ENCODE peak calls at places on chromosomes 6 and 20, in five cellular contexts. Q is HepG2, S is K562, A is A549, O is GM12878. N is an unnamed sample.

GRCh38 chr20:36113566-36114247 is 40.8 kb upstream of the EPB41L1 start:
- DNase-seq in O (peak; percentile 28), A (no peak), S (no peak), Q (no peak), N (no peak)

GRCh38 chr20:40860487-40860902 is 168.1 kb upstream of the TOP1 start:
- DNase-seq in O (no peak), S (no peak), Q (no peak), A (no peak), N (no peak)

GRCh38 chr20:24673678-24674570 is 204.5 kb downstream of the SYNDIG1 start:
- DNase-seq in S (no peak), A (no peak), Q (no peak), O (no peak), N (no peak)

GRCh38 chr6:71446084-71446869 is 157.7 kb downstream of the OGFRL1 start:
- DNase-seq in Q (no peak), O (peak; percentile 26), S (no peak), A (no peak), N (no peak)

GRCh38 chr20:44038681-44039123 is 124.0 kb downstream of the TOX2 start:
- DNase-seq in S (no peak), O (no peak), A (no peak), Q (no peak), N (no peak)

GRCh38 chr6:12288844-12289654 is 1.1 kb upstream of the EDN1 start:
- DNase-seq in A (peak; percentile 61), S (peak; percentile 73), O (peak; percentile 62), Q (peak; percentile 18), N (peak; percentile 73)

GRCh38 chr6:140001851-140002301 is 627.4 kb upstream of the CITED2 start:
- DNase-seq in Q (no peak), O (no peak), A (no peak), S (no peak), N (no peak)

GRCh38 chr6:125981566-125982185 is 4.7 kb upstream of the TRMT11 start:
- DNase-seq in Q (no peak), S (no peak), A (no peak), O (no peak), N (no peak)

GRCh38 chr6:55293116-55293515 is 34.2 kb upstream of the GFRAL start:
- DNase-seq in S (peak; percentile 5), O (no peak), Q (peak; percentile 23), A (no peak), N (no peak)

GRCh38 chr20:23349338-23350006 is 1.1 kb upstream of the NXT1 start:
- DNase-seq in Q (no peak), O (no peak), A (peak; percentile 68), S (peak; percentile 23), N (no peak)

GRCh38 chr6:48229849-48230248 is 118.9 kb upstream of the PTCHD4 start:
- DNase-seq in O (no peak), S (no peak), Q (no peak), A (no peak), N (no peak)

GRCh38 chr6:15449001-15449400 is 203.1 kb downstream of the JARID2 start:
- DNase-seq in O (no peak), S (no peak), Q (no peak), A (no peak), N (no peak)

GRCh38 chr6:106961801-106962200 is 12.7 kb downstream of the CD24 start:
- DNase-seq in A (no peak), S (no peak), O (no peak), Q (no peak), N (no peak)
- TF ChIP-seq ESRRA in A (no peak), S (no peak), O (no peak), Q (no peak), N (no peak)

DNA sequence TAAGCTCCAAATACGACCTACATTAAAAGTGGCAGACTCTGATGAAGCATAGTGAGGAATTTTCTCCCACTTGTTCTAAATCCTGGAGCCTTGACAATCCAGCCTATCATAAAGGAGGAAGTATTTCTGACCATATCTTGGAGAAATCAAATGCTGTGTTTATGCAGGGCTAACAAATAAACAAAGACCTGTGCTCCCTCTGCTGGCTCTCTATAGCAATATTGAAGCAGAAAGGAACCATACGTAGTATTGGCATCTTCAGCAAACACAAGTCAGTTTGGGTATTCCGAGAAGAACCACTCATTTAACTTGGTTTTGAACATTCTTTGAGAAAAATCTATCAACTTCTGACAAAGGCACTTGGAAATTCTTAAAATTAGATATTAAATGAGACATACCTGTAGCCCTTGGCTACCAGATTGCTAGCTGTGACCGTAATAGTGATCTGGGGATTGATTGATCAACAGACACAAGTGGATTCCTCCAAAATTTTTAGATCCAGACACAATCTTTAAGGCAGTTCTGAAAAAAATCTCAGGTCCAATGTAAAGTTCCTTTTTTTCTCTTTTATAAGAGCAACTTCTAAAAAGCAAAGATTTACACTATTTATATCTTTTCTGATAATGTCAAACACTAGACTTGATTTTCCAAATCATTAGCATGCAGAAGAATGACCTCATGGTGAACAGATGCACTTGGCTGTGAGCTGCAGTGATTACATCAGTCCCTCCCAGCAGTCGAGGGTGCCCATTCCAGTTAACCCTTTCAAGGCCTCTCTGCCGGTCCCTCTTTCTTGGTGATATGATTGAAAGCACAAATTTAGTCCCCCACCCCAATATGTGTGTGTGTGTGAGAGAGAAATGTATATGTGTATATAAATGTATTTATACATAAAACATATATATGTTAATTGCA is 40.2 kb downstream of the INSM1 start:
- DNase-seq in Q (peak; percentile 22), A (peak; percentile 19), S (no peak), O (no peak), N (no peak)
- TF ChIP-seq ESRRA in Q (no peak), A (no peak), S (no peak), O (no peak), N (no peak)

GRCh38 chr6:70277480-70277879 is 25.4 kb downstream of the COL9A1 start:
- DNase-seq in O (no peak), A (no peak), Q (no peak), S (no peak), N (no peak)
- TF ChIP-seq ESRRA in O (no peak), A (no peak), Q (no peak), S (no peak), N (no peak)

GRCh38 chr6:119915971-119916370 is 566.4 kb upstream of the MAN1A1 start:
- DNase-seq in Q (no peak), S (no peak), A (no peak), O (no peak), N (no peak)

GRCh38 chr6:119921491-119922010 is 572.0 kb upstream of the MAN1A1 start:
- DNase-seq in A (no peak), Q (no peak), O (no peak), S (no peak), N (no peak)

GRCh38 chr6:119922814-119923213 is 573.3 kb upstream of the MAN1A1 start:
- DNase-seq in S (no peak), O (no peak), A (no peak), Q (no peak), N (no peak)

DNA sequence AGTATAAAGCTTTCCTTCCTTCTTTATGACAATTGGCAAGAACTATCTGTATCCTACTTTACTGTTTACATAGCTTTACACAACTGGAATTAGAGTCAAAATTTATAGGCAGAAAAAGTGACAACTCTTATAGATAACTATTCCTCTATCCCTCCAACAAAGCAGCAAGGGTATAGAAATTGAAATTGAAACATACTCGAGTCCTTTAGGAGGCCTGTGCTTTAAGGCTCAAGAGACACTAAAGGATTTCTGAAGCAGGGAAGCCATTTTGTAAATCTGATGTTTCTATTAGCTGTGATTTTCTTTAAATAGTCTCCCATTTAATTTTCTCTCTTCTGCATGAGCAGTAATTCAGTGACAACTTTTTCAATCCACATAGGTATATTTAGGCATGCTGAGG is 567.6 kb upstream of the MAN1A1 start:
- DNase-seq in S (no peak), O (no peak), Q (no peak), A (no peak), N (no peak)
- TF ChIP-seq ESRRA in S (no peak), O (no peak), Q (no peak), A (no peak), N (no peak)

GRCh38 chr6:1382883-1383728 is 6.3 kb upstream of the FOXF2 start:
- DNase-seq in O (no peak), A (no peak), Q (no peak), S (no peak), N (peak; percentile 64)

GRCh38 chr6:1380625-1381396 is 8.6 kb upstream of the FOXF2 start:
- DNase-seq in O (no peak), S (no peak), Q (no peak), A (no peak), N (no peak)

GRCh38 chr6:1381397-1382330 is 7.7 kb upstream of the FOXF2 start:
- DNase-seq in O (no peak), S (peak; percentile 82), Q (no peak), A (no peak), N (peak; percentile 80)

GRCh38 chr6:1383729-1384548 is 5.4 kb upstream of the FOXF2 start:
- DNase-seq in O (no peak), S (no peak), A (no peak), Q (no peak), N (peak; percentile 60)

GRCh38 chr6:1382331-1382882 is 7.0 kb upstream of the FOXF2 start:
- DNase-seq in Q (no peak), A (no peak), O (no peak), S (no peak), N (no peak)
- TF ChIP-seq ESRRA in Q (no peak), A (no peak), O (no peak), S (no peak), N (no peak)